ENCODE peak calls at places on chromosomes 1 and 21, in nine cellular contexts. R is mucosa of gallbladder; P is stimulated activated CD8-positive, alpha-beta memory T cell treated with anti-CD3 and anti-CD28 coated beads, Interleukin-4, amount 100 ng/mL, for 4 hours; C is NCI-H748 treated with DMSO at 0.1 percent for 48 hours; I is T-helper 2 cell; N is central memory CD8-positive, alpha-beta T cell; V is pulmonary artery endothelial cell; T is activated CD4-positive, CD25-positive, alpha-beta regulatory T cell; E is amygdala. J is an unnamed sample.
A peak's percentile ranks its signal among the peaks of the same experiment; 100 is the strongest.

GRCh38 chr1:93629101-93630059 is 52.3 kb downstream of the BCAR3 start:
- DNase-seq in C (peak; percentile 38), R (peak; percentile 60), N (no peak), I (peak; percentile 17), P (no peak), T (no peak), V (no peak), E (no peak), J (no peak)

GRCh38 chr1:94247146-94248094 is 10.0 kb upstream of the ARHGAP29 start:
- DNase-seq in N (no peak), I (no peak), T (no peak), V (no peak), C (peak; percentile 12), R (peak; percentile 63), E (no peak), P (no peak), J (peak; percentile 89)

GRCh38 chr21:41612674-41613250 is 104.8 kb upstream of the TMPRSS2 start:
- DNase-seq in I (no peak), C (peak; percentile 24), R (peak; percentile 80), V (no peak), P (no peak), T (no peak), E (peak; percentile 57), N (no peak), J (peak; percentile 65)

GRCh38 chr21:43618940-43619339 is 40.3 kb downstream of the HSF2BP start:
- DNase-seq in E (no peak), R (no peak), N (no peak), I (no peak), P (no peak), T (no peak), C (no peak), V (no peak), J (peak; percentile 59)

GRCh38 chr1:3821004-3821933 is 25.0 kb upstream of the LRRC47 start:
- DNase-seq in V (no peak), C (no peak), E (no peak), R (no peak), N (no peak), T (no peak), I (no peak), P (no peak), J (no peak)

GRCh38 chr1:246147471-246148461 is 359.3 kb downstream of the SMYD3 start:
- DNase-seq in C (no peak), T (no peak), R (no peak), N (no peak), V (no peak), P (no peak), I (no peak), E (no peak), J (no peak)

GRCh38 chr21:38913120-38913975 is 107.6 kb downstream of the ETS2 start:
- DNase-seq in T (no peak), C (no peak), I (no peak), R (peak; percentile 90), V (no peak), P (no peak), N (no peak), E (no peak), J (peak; percentile 93)

GRCh38 chr1:54245501-54245900 is 45.5 kb downstream of the MRPL37 start:
- DNase-seq in P (no peak), R (no peak), E (no peak), C (no peak), T (no peak), I (no peak), V (no peak), N (no peak), J (no peak)

GRCh38 chr1:152220166-152221163 is 3.5 kb downstream of the HRNR start:
- DNase-seq in R (no peak), T (no peak), C (no peak), E (no peak), V (no peak), P (no peak), I (no peak), N (no peak), J (no peak)